ENCODE peak calls at places on chromosomes 1 and 21, in ten cellular contexts. One of them, this sample, is unnamed.
A peak's percentile ranks its signal among the peaks of the same experiment; 100 is the strongest.

GRCh38 chr1:18716785-18717678 is 86.4 kb downstream of the PAX7 start:
- DNase-seq in T1000: no peak
- DNase-seq in T-helper 2 cell: no peak
- DNase-seq in choroid plexus epithelial cell: no peak
- DNase-seq in cardiac muscle cell: peak; percentile 44
- DNase-seq in foreskin keratinocyte: no peak
- DNase-seq in cerebellum: no peak
- DNase-seq in ACHN: no peak
- DNase-seq in stimulated activated CD4-positive, alpha-beta T cell treated with anti-CD3 and anti-CD28 coated beads, Interleukin-2, amount 100 ng/mL, for 48 hours: no peak
- DNase-seq in activated T-cell treated with anti-CD3 and anti-CD28 coated beads, Interleukin-2, amount 50 U/mL, for 72 hours: no peak
- DNase-seq in this sample: no peak

GRCh38 chr1:226966683-226967082 is 26.6 kb downstream of the COQ8A start:
- DNase-seq in cerebellum: no peak
- DNase-seq in ACHN: no peak
- DNase-seq in T1000: no peak
- DNase-seq in T-helper 2 cell: no peak
- DNase-seq in choroid plexus epithelial cell: no peak
- DNase-seq in activated T-cell treated with anti-CD3 and anti-CD28 coated beads, Interleukin-2, amount 50 U/mL, for 72 hours: no peak
- DNase-seq in stimulated activated CD4-positive, alpha-beta T cell treated with anti-CD3 and anti-CD28 coated beads, Interleukin-2, amount 100 ng/mL, for 48 hours: no peak
- DNase-seq in foreskin keratinocyte: no peak
- DNase-seq in cardiac muscle cell: no peak
- DNase-seq in this sample: no peak

GRCh38 chr1:186858923-186859322 is 30.2 kb downstream of the PLA2G4A start:
- DNase-seq in cerebellum: peak; percentile 2
- DNase-seq in stimulated activated CD4-positive, alpha-beta T cell treated with anti-CD3 and anti-CD28 coated beads, Interleukin-2, amount 100 ng/mL, for 48 hours: no peak
- DNase-seq in choroid plexus epithelial cell: peak; percentile 34
- DNase-seq in foreskin keratinocyte: peak; percentile 91
- DNase-seq in activated T-cell treated with anti-CD3 and anti-CD28 coated beads, Interleukin-2, amount 50 U/mL, for 72 hours: no peak
- DNase-seq in T-helper 2 cell: no peak
- DNase-seq in ACHN: no peak
- DNase-seq in T1000: no peak
- DNase-seq in cardiac muscle cell: no peak
- DNase-seq in this sample: peak; percentile 57

GRCh38 chr1:207806531-207807394 is 54.9 kb downstream of the CD46 start:
- DNase-seq in ACHN: no peak
- DNase-seq in stimulated activated CD4-positive, alpha-beta T cell treated with anti-CD3 and anti-CD28 coated beads, Interleukin-2, amount 100 ng/mL, for 48 hours: no peak
- DNase-seq in T1000: no peak
- DNase-seq in cerebellum: no peak
- DNase-seq in cardiac muscle cell: no peak
- DNase-seq in T-helper 2 cell: no peak
- DNase-seq in activated T-cell treated with anti-CD3 and anti-CD28 coated beads, Interleukin-2, amount 50 U/mL, for 72 hours: no peak
- DNase-seq in foreskin keratinocyte: peak; percentile 29
- DNase-seq in choroid plexus epithelial cell: peak; percentile 47
- DNase-seq in this sample: no peak

GRCh38 chr1:87887095-87887494 is 558.4 kb downstream of the LMO4 start:
- DNase-seq in cerebellum: no peak
- DNase-seq in T1000: no peak
- DNase-seq in stimulated activated CD4-positive, alpha-beta T cell treated with anti-CD3 and anti-CD28 coated beads, Interleukin-2, amount 100 ng/mL, for 48 hours: no peak
- DNase-seq in ACHN: no peak
- DNase-seq in activated T-cell treated with anti-CD3 and anti-CD28 coated beads, Interleukin-2, amount 50 U/mL, for 72 hours: no peak
- DNase-seq in cardiac muscle cell: no peak
- DNase-seq in foreskin keratinocyte: no peak
- DNase-seq in choroid plexus epithelial cell: no peak
- DNase-seq in T-helper 2 cell: no peak
- DNase-seq in this sample: no peak

GRCh38 chr1:91545506-91546300 is 45.1 kb downstream of the CDC7 start:
- DNase-seq in cardiac muscle cell: no peak
- DNase-seq in foreskin keratinocyte: no peak
- DNase-seq in T1000: no peak
- DNase-seq in ACHN: no peak
- DNase-seq in stimulated activated CD4-positive, alpha-beta T cell treated with anti-CD3 and anti-CD28 coated beads, Interleukin-2, amount 100 ng/mL, for 48 hours: no peak
- DNase-seq in cerebellum: no peak
- DNase-seq in choroid plexus epithelial cell: no peak
- DNase-seq in T-helper 2 cell: no peak
- DNase-seq in activated T-cell treated with anti-CD3 and anti-CD28 coated beads, Interleukin-2, amount 50 U/mL, for 72 hours: no peak
- DNase-seq in this sample: no peak

GRCh38 chr1:25450894-25451293 is 20.2 kb downstream of the MACO1 start:
- DNase-seq in T1000: no peak
- DNase-seq in ACHN: no peak
- DNase-seq in choroid plexus epithelial cell: no peak
- DNase-seq in cardiac muscle cell: no peak
- DNase-seq in foreskin keratinocyte: no peak
- DNase-seq in cerebellum: no peak
- DNase-seq in activated T-cell treated with anti-CD3 and anti-CD28 coated beads, Interleukin-2, amount 50 U/mL, for 72 hours: no peak
- DNase-seq in stimulated activated CD4-positive, alpha-beta T cell treated with anti-CD3 and anti-CD28 coated beads, Interleukin-2, amount 100 ng/mL, for 48 hours: no peak
- DNase-seq in T-helper 2 cell: no peak
- DNase-seq in this sample: no peak

GRCh38 chr21:43367296-43367695 is 59.6 kb downstream of the SIK1 start:
- DNase-seq in activated T-cell treated with anti-CD3 and anti-CD28 coated beads, Interleukin-2, amount 50 U/mL, for 72 hours: no peak
- DNase-seq in choroid plexus epithelial cell: no peak
- DNase-seq in T-helper 2 cell: no peak
- DNase-seq in ACHN: no peak
- DNase-seq in cardiac muscle cell: no peak
- DNase-seq in foreskin keratinocyte: no peak
- DNase-seq in stimulated activated CD4-positive, alpha-beta T cell treated with anti-CD3 and anti-CD28 coated beads, Interleukin-2, amount 100 ng/mL, for 48 hours: no peak
- DNase-seq in cerebellum: peak; percentile 61
- DNase-seq in T1000: no peak
- DNase-seq in this sample: no peak

GRCh38 chr1:180530501-180530900 is 28.1 kb upstream of the ACBD6 start:
- DNase-seq in T1000: no peak
- DNase-seq in cardiac muscle cell: no peak
- DNase-seq in stimulated activated CD4-positive, alpha-beta T cell treated with anti-CD3 and anti-CD28 coated beads, Interleukin-2, amount 100 ng/mL, for 48 hours: no peak
- DNase-seq in ACHN: peak; percentile 25
- DNase-seq in T-helper 2 cell: no peak
- DNase-seq in activated T-cell treated with anti-CD3 and anti-CD28 coated beads, Interleukin-2, amount 50 U/mL, for 72 hours: no peak
- DNase-seq in choroid plexus epithelial cell: peak; percentile 94
- DNase-seq in foreskin keratinocyte: peak; percentile 92
- DNase-seq in cerebellum: no peak
- DNase-seq in this sample: peak; percentile 58

GRCh38 chr1:42931108-42931539 is 27.5 kb downstream of the SLC2A1 start:
- DNase-seq in choroid plexus epithelial cell: peak; percentile 66
- DNase-seq in stimulated activated CD4-positive, alpha-beta T cell treated with anti-CD3 and anti-CD28 coated beads, Interleukin-2, amount 100 ng/mL, for 48 hours: no peak
- DNase-seq in activated T-cell treated with anti-CD3 and anti-CD28 coated beads, Interleukin-2, amount 50 U/mL, for 72 hours: peak; percentile 70
- DNase-seq in foreskin keratinocyte: peak; percentile 38
- DNase-seq in T1000: no peak
- DNase-seq in T-helper 2 cell: peak; percentile 84
- DNase-seq in cerebellum: no peak
- DNase-seq in ACHN: peak; percentile 57
- DNase-seq in cardiac muscle cell: peak; percentile 50
- DNase-seq in this sample: no peak

GRCh38 chr1:97745912-97746311 is 174.9 kb downstream of the DPYD start:
- DNase-seq in T-helper 2 cell: no peak
- DNase-seq in T1000: no peak
- DNase-seq in stimulated activated CD4-positive, alpha-beta T cell treated with anti-CD3 and anti-CD28 coated beads, Interleukin-2, amount 100 ng/mL, for 48 hours: no peak
- DNase-seq in cerebellum: no peak
- DNase-seq in activated T-cell treated with anti-CD3 and anti-CD28 coated beads, Interleukin-2, amount 50 U/mL, for 72 hours: no peak
- DNase-seq in choroid plexus epithelial cell: peak; percentile 27
- DNase-seq in cardiac muscle cell: no peak
- DNase-seq in foreskin keratinocyte: peak; percentile 24
- DNase-seq in ACHN: no peak
- DNase-seq in this sample: no peak

GRCh38 chr1:228344631-228345072 is 62.0 kb downstream of the TRIM11 start:
- DNase-seq in activated T-cell treated with anti-CD3 and anti-CD28 coated beads, Interleukin-2, amount 50 U/mL, for 72 hours: no peak
- DNase-seq in cerebellum: no peak
- DNase-seq in choroid plexus epithelial cell: no peak
- DNase-seq in foreskin keratinocyte: peak; percentile 32
- DNase-seq in ACHN: peak; percentile 16
- DNase-seq in cardiac muscle cell: no peak
- DNase-seq in T-helper 2 cell: no peak
- DNase-seq in stimulated activated CD4-positive, alpha-beta T cell treated with anti-CD3 and anti-CD28 coated beads, Interleukin-2, amount 100 ng/mL, for 48 hours: no peak
- DNase-seq in T1000: peak; percentile 77
- DNase-seq in this sample: no peak

GRCh38 chr1:82604524-82604923 is 803.8 kb downstream of the ADGRL2 start:
- DNase-seq in foreskin keratinocyte: no peak
- DNase-seq in activated T-cell treated with anti-CD3 and anti-CD28 coated beads, Interleukin-2, amount 50 U/mL, for 72 hours: no peak
- DNase-seq in stimulated activated CD4-positive, alpha-beta T cell treated with anti-CD3 and anti-CD28 coated beads, Interleukin-2, amount 100 ng/mL, for 48 hours: no peak
- DNase-seq in T1000: no peak
- DNase-seq in cerebellum: no peak
- DNase-seq in choroid plexus epithelial cell: no peak
- DNase-seq in T-helper 2 cell: no peak
- DNase-seq in ACHN: no peak
- DNase-seq in cardiac muscle cell: peak; percentile 55
- DNase-seq in this sample: no peak

GRCh38 chr1:234586304-234586703 is 23.7 kb downstream of the IRF2BP2 start:
- DNase-seq in activated T-cell treated with anti-CD3 and anti-CD28 coated beads, Interleukin-2, amount 50 U/mL, for 72 hours: no peak
- DNase-seq in cerebellum: no peak
- DNase-seq in cardiac muscle cell: no peak
- DNase-seq in choroid plexus epithelial cell: no peak
- DNase-seq in stimulated activated CD4-positive, alpha-beta T cell treated with anti-CD3 and anti-CD28 coated beads, Interleukin-2, amount 100 ng/mL, for 48 hours: no peak
- DNase-seq in T1000: no peak
- DNase-seq in ACHN: no peak
- DNase-seq in T-helper 2 cell: no peak
- DNase-seq in foreskin keratinocyte: no peak
- DNase-seq in this sample: no peak

GRCh38 chr1:10867138-10867721 is 70.8 kb upstream of the CASZ1 start:
- DNase-seq in activated T-cell treated with anti-CD3 and anti-CD28 coated beads, Interleukin-2, amount 50 U/mL, for 72 hours: peak; percentile 81
- DNase-seq in cardiac muscle cell: peak; percentile 85
- DNase-seq in choroid plexus epithelial cell: peak; percentile 21
- DNase-seq in foreskin keratinocyte: no peak
- DNase-seq in ACHN: peak; percentile 39
- DNase-seq in cerebellum: peak; percentile 74
- DNase-seq in T-helper 2 cell: peak; percentile 66
- DNase-seq in T1000: peak; percentile 19
- DNase-seq in stimulated activated CD4-positive, alpha-beta T cell treated with anti-CD3 and anti-CD28 coated beads, Interleukin-2, amount 100 ng/mL, for 48 hours: peak; percentile 61
- DNase-seq in this sample: no peak

GRCh38 chr1:83641206-83641658 is 357.7 kb downstream of the TTLL7 start:
- DNase-seq in T-helper 2 cell: no peak
- DNase-seq in cerebellum: no peak
- DNase-seq in choroid plexus epithelial cell: peak; percentile 8
- DNase-seq in T1000: no peak
- DNase-seq in cardiac muscle cell: no peak
- DNase-seq in foreskin keratinocyte: peak; percentile 20
- DNase-seq in ACHN: no peak
- DNase-seq in activated T-cell treated with anti-CD3 and anti-CD28 coated beads, Interleukin-2, amount 50 U/mL, for 72 hours: no peak
- DNase-seq in stimulated activated CD4-positive, alpha-beta T cell treated with anti-CD3 and anti-CD28 coated beads, Interleukin-2, amount 100 ng/mL, for 48 hours: no peak
- DNase-seq in this sample: no peak

GRCh38 chr1:156379420-156380165 is 10.6 kb downstream of the RHBG start:
- DNase-seq in stimulated activated CD4-positive, alpha-beta T cell treated with anti-CD3 and anti-CD28 coated beads, Interleukin-2, amount 100 ng/mL, for 48 hours: no peak
- DNase-seq in ACHN: peak; percentile 20
- DNase-seq in cerebellum: no peak
- DNase-seq in activated T-cell treated with anti-CD3 and anti-CD28 coated beads, Interleukin-2, amount 50 U/mL, for 72 hours: no peak
- DNase-seq in choroid plexus epithelial cell: no peak
- DNase-seq in T-helper 2 cell: no peak
- DNase-seq in foreskin keratinocyte: no peak
- DNase-seq in cardiac muscle cell: no peak
- DNase-seq in T1000: no peak
- DNase-seq in this sample: no peak

GRCh38 chr1:168148916-168149315 is 12.2 kb upstream of the GPR161 start:
- DNase-seq in T1000: no peak
- DNase-seq in cerebellum: no peak
- DNase-seq in ACHN: no peak
- DNase-seq in choroid plexus epithelial cell: no peak
- DNase-seq in foreskin keratinocyte: no peak
- DNase-seq in activated T-cell treated with anti-CD3 and anti-CD28 coated beads, Interleukin-2, amount 50 U/mL, for 72 hours: no peak
- DNase-seq in T-helper 2 cell: no peak
- DNase-seq in cardiac muscle cell: no peak
- DNase-seq in stimulated activated CD4-positive, alpha-beta T cell treated with anti-CD3 and anti-CD28 coated beads, Interleukin-2, amount 100 ng/mL, for 48 hours: no peak
- DNase-seq in this sample: no peak

GRCh38 chr1:113660053-113660452 is 99.2 kb downstream of the PHTF1 start:
- DNase-seq in T1000: no peak
- DNase-seq in choroid plexus epithelial cell: no peak
- DNase-seq in activated T-cell treated with anti-CD3 and anti-CD28 coated beads, Interleukin-2, amount 50 U/mL, for 72 hours: no peak
- DNase-seq in T-helper 2 cell: no peak
- DNase-seq in ACHN: no peak
- DNase-seq in cerebellum: no peak
- DNase-seq in cardiac muscle cell: no peak
- DNase-seq in foreskin keratinocyte: peak; percentile 26
- DNase-seq in stimulated activated CD4-positive, alpha-beta T cell treated with anti-CD3 and anti-CD28 coated beads, Interleukin-2, amount 100 ng/mL, for 48 hours: no peak
- DNase-seq in this sample: no peak

GRCh38 chr1:2300851-2301606 is 72.9 kb downstream of the SKI start:
- DNase-seq in T-helper 2 cell: peak; percentile 99
- DNase-seq in cardiac muscle cell: no peak
- DNase-seq in cerebellum: peak; percentile 66
- DNase-seq in ACHN: no peak
- DNase-seq in foreskin keratinocyte: no peak
- DNase-seq in choroid plexus epithelial cell: peak; percentile 64
- DNase-seq in T1000: peak; percentile 61
- DNase-seq in stimulated activated CD4-positive, alpha-beta T cell treated with anti-CD3 and anti-CD28 coated beads, Interleukin-2, amount 100 ng/mL, for 48 hours: peak; percentile 63
- DNase-seq in activated T-cell treated with anti-CD3 and anti-CD28 coated beads, Interleukin-2, amount 50 U/mL, for 72 hours: peak; percentile 89
- DNase-seq in this sample: no peak

GRCh38 chr1:51326839-51327238 is 3.5 kb downstream of the TTC39A start:
- DNase-seq in choroid plexus epithelial cell: no peak
- DNase-seq in cerebellum: no peak
- DNase-seq in ACHN: no peak
- DNase-seq in foreskin keratinocyte: no peak
- DNase-seq in activated T-cell treated with anti-CD3 and anti-CD28 coated beads, Interleukin-2, amount 50 U/mL, for 72 hours: no peak
- DNase-seq in cardiac muscle cell: no peak
- DNase-seq in stimulated activated CD4-positive, alpha-beta T cell treated with anti-CD3 and anti-CD28 coated beads, Interleukin-2, amount 100 ng/mL, for 48 hours: no peak
- DNase-seq in T1000: no peak
- DNase-seq in T-helper 2 cell: no peak
- DNase-seq in this sample: no peak

GRCh38 chr21:41321211-41321907 is 4.8 kb downstream of the FAM3B start:
- DNase-seq in cardiac muscle cell: no peak
- DNase-seq in choroid plexus epithelial cell: no peak
- DNase-seq in activated T-cell treated with anti-CD3 and anti-CD28 coated beads, Interleukin-2, amount 50 U/mL, for 72 hours: peak; percentile 6
- DNase-seq in cerebellum: no peak
- DNase-seq in ACHN: no peak
- DNase-seq in T-helper 2 cell: no peak
- DNase-seq in T1000: no peak
- DNase-seq in stimulated activated CD4-positive, alpha-beta T cell treated with anti-CD3 and anti-CD28 coated beads, Interleukin-2, amount 100 ng/mL, for 48 hours: no peak
- DNase-seq in foreskin keratinocyte: no peak
- DNase-seq in this sample: no peak

GRCh38 chr1:119896303-119896702 is at the start of gene ADAM30:
- DNase-seq in T-helper 2 cell: no peak
- DNase-seq in ACHN: no peak
- DNase-seq in stimulated activated CD4-positive, alpha-beta T cell treated with anti-CD3 and anti-CD28 coated beads, Interleukin-2, amount 100 ng/mL, for 48 hours: no peak
- DNase-seq in cardiac muscle cell: no peak
- DNase-seq in cerebellum: no peak
- DNase-seq in choroid plexus epithelial cell: no peak
- DNase-seq in T1000: no peak
- DNase-seq in activated T-cell treated with anti-CD3 and anti-CD28 coated beads, Interleukin-2, amount 50 U/mL, for 72 hours: no peak
- DNase-seq in foreskin keratinocyte: no peak
- DNase-seq in this sample: no peak

GRCh38 chr1:7385471-7386225 is 385.4 kb upstream of the VAMP3 start:
- DNase-seq in ACHN: no peak
- DNase-seq in foreskin keratinocyte: no peak
- DNase-seq in cardiac muscle cell: peak; percentile 40
- DNase-seq in stimulated activated CD4-positive, alpha-beta T cell treated with anti-CD3 and anti-CD28 coated beads, Interleukin-2, amount 100 ng/mL, for 48 hours: no peak
- DNase-seq in T-helper 2 cell: no peak
- DNase-seq in T1000: no peak
- DNase-seq in activated T-cell treated with anti-CD3 and anti-CD28 coated beads, Interleukin-2, amount 50 U/mL, for 72 hours: no peak
- DNase-seq in choroid plexus epithelial cell: no peak
- DNase-seq in cerebellum: no peak
- DNase-seq in this sample: no peak

GRCh38 chr1:156691665-156692408 is 13.5 kb downstream of the CRABP2 start:
- DNase-seq in foreskin keratinocyte: peak; percentile 73
- DNase-seq in cerebellum: no peak
- DNase-seq in T1000: no peak
- DNase-seq in cardiac muscle cell: peak; percentile 60
- DNase-seq in T-helper 2 cell: no peak
- DNase-seq in stimulated activated CD4-positive, alpha-beta T cell treated with anti-CD3 and anti-CD28 coated beads, Interleukin-2, amount 100 ng/mL, for 48 hours: no peak
- DNase-seq in activated T-cell treated with anti-CD3 and anti-CD28 coated beads, Interleukin-2, amount 50 U/mL, for 72 hours: no peak
- DNase-seq in choroid plexus epithelial cell: peak; percentile 28
- DNase-seq in ACHN: peak; percentile 37
- DNase-seq in this sample: peak; percentile 84

GRCh38 chr1:94115900-94116436 is 5.0 kb downstream of the ABCA4 start:
- DNase-seq in activated T-cell treated with anti-CD3 and anti-CD28 coated beads, Interleukin-2, amount 50 U/mL, for 72 hours: no peak
- DNase-seq in T-helper 2 cell: no peak
- DNase-seq in cerebellum: no peak
- DNase-seq in choroid plexus epithelial cell: no peak
- DNase-seq in stimulated activated CD4-positive, alpha-beta T cell treated with anti-CD3 and anti-CD28 coated beads, Interleukin-2, amount 100 ng/mL, for 48 hours: no peak
- DNase-seq in cardiac muscle cell: no peak
- DNase-seq in ACHN: no peak
- DNase-seq in foreskin keratinocyte: no peak
- DNase-seq in T1000: no peak
- DNase-seq in this sample: no peak

GRCh38 chr1:220710333-220710732 is 20.2 kb downstream of the C1orf115 start:
- DNase-seq in cerebellum: no peak
- DNase-seq in choroid plexus epithelial cell: no peak
- DNase-seq in ACHN: no peak
- DNase-seq in stimulated activated CD4-positive, alpha-beta T cell treated with anti-CD3 and anti-CD28 coated beads, Interleukin-2, amount 100 ng/mL, for 48 hours: no peak
- DNase-seq in cardiac muscle cell: no peak
- DNase-seq in activated T-cell treated with anti-CD3 and anti-CD28 coated beads, Interleukin-2, amount 50 U/mL, for 72 hours: no peak
- DNase-seq in foreskin keratinocyte: no peak
- DNase-seq in T1000: no peak
- DNase-seq in T-helper 2 cell: no peak
- DNase-seq in this sample: no peak

GRCh38 chr1:40439247-40439646 is 11.0 kb upstream of the ZFP69B start:
- DNase-seq in choroid plexus epithelial cell: no peak
- DNase-seq in activated T-cell treated with anti-CD3 and anti-CD28 coated beads, Interleukin-2, amount 50 U/mL, for 72 hours: no peak
- DNase-seq in cardiac muscle cell: no peak
- DNase-seq in stimulated activated CD4-positive, alpha-beta T cell treated with anti-CD3 and anti-CD28 coated beads, Interleukin-2, amount 100 ng/mL, for 48 hours: no peak
- DNase-seq in ACHN: no peak
- DNase-seq in T1000: no peak
- DNase-seq in T-helper 2 cell: no peak
- DNase-seq in foreskin keratinocyte: no peak
- DNase-seq in cerebellum: no peak
- DNase-seq in this sample: no peak